ENCODE peak calls at places on chromosomes 2 and 18, in nine cellular contexts. M is astrocyte of the spinal cord; I is mucosa of descending colon; A is lung; L is left ventricle myocardium inferior; X is psoas muscle; B is PC-9; Z is brain microvascular endothelial cell; W is CD8-positive, alpha-beta T cell. R is an unnamed sample.

GRCh38 chr2:154697422-154698237 is 865 bp upstream of the KCNJ3 start:
- DNase-seq in L (no peak), B (no peak), M (no peak), Z (no peak), I (peak; percentile 47), A (no peak), W (no peak), X (no peak), R (no peak)

GRCh38 chr2:133780099-133780996 is 212.1 kb upstream of the NCKAP5 start:
- DNase-seq in Z (peak; percentile 94), B (peak; percentile 46), A (peak; percentile 49), M (peak; percentile 88), W (no peak), X (no peak), L (no peak), I (no peak), R (peak; percentile 18)

GRCh38 chr18:2111456-2111855 is 459.8 kb downstream of the METTL4 start:
- DNase-seq in A (no peak), I (no peak), M (peak; percentile 60), B (peak; percentile 39), L (no peak), X (no peak), Z (peak; percentile 22), W (no peak), R (no peak)

GRCh38 chr18:47883771-47884413 is 46.6 kb downstream of the SMAD2 start:
- DNase-seq in B (peak; percentile 49), M (peak; percentile 74), X (no peak), W (no peak), Z (peak; percentile 85), A (no peak), L (no peak), I (no peak), R (no peak)

GRCh38 chr2:120393456-120393855 is 47.5 kb downstream of the INHBB start:
- DNase-seq in B (no peak), I (no peak), X (peak; percentile 36), A (no peak), W (peak; percentile 25), L (no peak), M (no peak), Z (no peak), R (no peak)

GRCh38 chr18:42893991-42894390 is 221.5 kb downstream of the RIT2 start:
- DNase-seq in X (no peak), Z (no peak), I (no peak), M (no peak), B (no peak), W (no peak), L (no peak), A (no peak), R (no peak)

GRCh38 chr2:47688561-47688960 is 94.4 kb upstream of the MSH6 start:
- DNase-seq in L (no peak), B (peak; percentile 28), Z (peak; percentile 2), A (no peak), W (no peak), X (no peak), M (peak; percentile 11), I (no peak), R (peak; percentile 30)

GRCh38 chr18:3526421-3527354 is 76.7 kb downstream of the TGIF1 start:
- DNase-seq in B (no peak), Z (peak; percentile 57), A (no peak), X (no peak), W (no peak), L (no peak), I (no peak), M (peak; percentile 72), R (no peak)

GRCh38 chr2:191009541-191010374 is 4.2 kb downstream of the STAT1 start:
- DNase-seq in M (no peak), B (no peak), I (no peak), W (no peak), X (no peak), Z (no peak), L (no peak), A (no peak), R (no peak)

GRCh38 chr2:68908392-68908970 is 37.3 kb upstream of the BMP10 start:
- DNase-seq in X (peak; percentile 80), I (peak; percentile 81), A (peak; percentile 81), L (peak; percentile 56), B (peak; percentile 95), W (peak; percentile 86), Z (peak; percentile 33), M (peak; percentile 90), R (peak; percentile 95)

GRCh38 chr2:147311058-147311429 is 533.8 kb upstream of the ACVR2A start:
- DNase-seq in B (no peak), Z (no peak), X (no peak), A (no peak), I (peak; percentile 51), W (no peak), M (no peak), L (no peak), R (no peak)

GRCh38 chr2:101089419-101089818 is 61.8 kb downstream of the TBC1D8 start:
- DNase-seq in A (no peak), L (no peak), X (no peak), Z (no peak), M (no peak), W (no peak), B (no peak), I (no peak), R (peak; percentile 57)

GRCh38 chr18:3994061-3994687 is 460.9 kb downstream of the DLGAP1 start:
- DNase-seq in A (no peak), L (no peak), X (no peak), I (no peak), M (no peak), Z (no peak), B (no peak), W (no peak), R (no peak)

GRCh38 chr2:37652199-37652640 is 19.2 kb downstream of the CDC42EP3 start:
- DNase-seq in B (peak; percentile 88), X (no peak), Z (peak; percentile 79), W (no peak), L (no peak), I (no peak), A (no peak), M (peak; percentile 93), R (no peak)

GRCh38 chr2:182077451-182078142 is 91.9 kb downstream of the PPP1R1C start:
- DNase-seq in B (peak; percentile 76), I (peak; percentile 40), Z (peak; percentile 87), M (peak; percentile 93), A (peak; percentile 52), X (no peak), W (no peak), L (peak; percentile 17), R (peak; percentile 43)

GRCh38 chr2:97907667-97908066 is 88.1 kb downstream of the TMEM131 start:
- DNase-seq in I (no peak), W (no peak), M (no peak), B (no peak), Z (no peak), X (no peak), A (no peak), L (no peak), R (no peak)

GRCh38 chr2:207408086-207408794 is 121.5 kb upstream of the CREB1 start:
- DNase-seq in A (peak; percentile 51), X (no peak), M (peak; percentile 32), W (no peak), Z (no peak), B (peak; percentile 78), I (no peak), L (no peak), R (peak; percentile 64)

DNA sequence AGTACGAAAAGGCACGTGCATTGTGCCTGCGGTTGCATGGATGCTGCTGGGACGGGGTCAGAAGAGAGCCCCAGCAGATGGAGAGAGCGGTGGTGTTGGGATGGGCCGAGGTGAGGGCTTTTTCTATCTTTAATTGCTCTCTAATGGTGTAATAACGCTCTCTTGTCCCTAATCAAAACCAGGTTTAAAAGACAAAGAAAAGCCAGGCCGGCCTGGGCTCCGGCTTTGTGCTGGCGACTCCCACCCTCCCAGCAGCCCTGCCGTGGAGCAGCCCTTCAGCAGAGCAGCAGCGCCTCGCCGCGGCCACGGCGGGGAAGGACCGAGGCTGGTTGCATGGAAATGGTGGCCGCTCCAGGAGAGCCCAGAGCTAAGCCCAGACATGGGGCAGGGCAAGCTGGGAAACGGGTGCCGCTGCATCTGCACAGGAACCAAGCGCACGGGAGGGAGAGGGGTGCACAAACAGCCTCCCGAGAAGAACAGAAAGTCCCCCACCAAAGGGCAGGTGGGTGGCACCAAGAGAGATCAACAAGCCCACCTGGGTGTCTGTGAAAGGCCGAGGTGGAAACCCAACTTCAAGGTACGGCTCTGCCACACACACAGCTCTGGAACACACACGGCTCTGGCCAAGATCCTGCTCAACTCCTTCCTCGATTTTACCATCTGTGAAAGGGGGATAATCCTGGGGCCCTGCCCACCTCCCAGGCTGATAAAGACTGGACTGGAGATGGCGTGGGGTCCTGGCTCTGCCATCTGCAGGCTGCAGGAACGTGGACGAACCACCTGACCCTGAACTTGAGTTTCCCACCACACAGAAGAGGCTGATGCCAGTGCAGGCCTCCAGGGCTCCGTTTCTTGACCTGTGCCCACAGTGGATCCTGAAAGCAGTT is 15.0 kb downstream of the HS1BP3 start:
- DNase-seq in X (peak; percentile 92), B (peak; percentile 48), M (peak; percentile 82), Z (peak; percentile 61), W (no peak), I (peak; percentile 92), A (peak; percentile 85), L (peak; percentile 85), R (no peak)
- TF ChIP-seq CTCF in X (peak; percentile 98), B (peak; percentile 96), M (peak; percentile 96), Z (peak; percentile 97), W (peak; percentile 30), I (peak; percentile 84), A (peak; percentile 91), L (peak; percentile 97), R (peak; percentile 92)

DNA sequence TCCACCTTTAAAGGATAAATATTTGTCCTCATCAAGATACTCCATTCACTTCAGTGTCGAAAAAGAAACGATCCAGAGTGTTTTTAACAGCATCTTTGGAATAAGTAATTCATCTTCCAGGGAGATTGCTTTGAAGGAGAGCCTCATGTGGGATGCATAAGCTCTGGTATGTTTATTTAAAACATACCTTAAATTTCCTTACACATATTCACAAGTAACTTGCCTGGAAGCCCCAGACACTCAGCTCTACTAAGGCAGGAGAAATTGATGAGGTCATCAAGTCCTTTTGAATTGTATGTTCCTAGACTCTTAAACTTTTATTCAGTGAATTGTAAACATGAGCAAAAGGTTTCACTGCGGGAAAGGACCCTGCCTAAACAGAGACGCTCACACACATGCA is 103.0 kb downstream of the CDK15 start:
- DNase-seq in Z (peak; percentile 84), X (no peak), B (peak; percentile 37), L (no peak), A (no peak), M (peak; percentile 93), I (no peak), W (no peak), R (no peak)
- H3K4me3 ChIP-seq in Z (peak overlapping the region; percentile 32), X (no peak overlapping the region), B (no peak overlapping the region), L (no peak overlapping the region), A (no peak overlapping the region), M (no peak overlapping the region), I (no peak overlapping the region), W (no peak overlapping the region), R (no peak overlapping the region)

GRCh38 chr2:203097735-203098134 is 83.1 kb downstream of the NBEAL1 start:
- DNase-seq in W (no peak), M (no peak), Z (peak; percentile 3), B (no peak), L (no peak), A (no peak), X (no peak), I (no peak), R (no peak)
- TF ChIP-seq CTCF in W (peak; percentile 19), M (peak; percentile 32), Z (peak; percentile 48), B (peak; percentile 29), L (peak; percentile 46), A (no peak), X (peak; percentile 33), I (no peak), R (no peak)

DNA sequence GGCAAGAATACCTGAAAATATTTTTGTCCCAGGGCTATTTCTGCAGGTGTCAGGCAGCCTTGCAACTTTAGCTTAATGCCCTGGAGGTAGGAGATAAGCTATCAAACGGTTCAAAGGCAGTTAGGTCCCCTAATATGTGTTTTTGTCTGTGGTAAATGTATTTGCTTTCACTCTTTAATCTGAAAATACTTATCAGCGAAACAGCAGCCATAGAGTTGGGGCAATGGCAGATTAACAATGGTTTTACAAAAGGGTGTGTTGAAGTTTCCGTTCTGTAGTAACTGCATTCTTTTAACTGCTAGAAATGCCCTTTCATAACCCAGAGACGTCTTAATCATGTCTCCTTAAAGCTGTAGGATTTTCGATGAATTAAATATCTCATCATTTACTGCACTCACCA is 265.0 kb upstream of the TRIB2 start:
- DNase-seq in I (no peak), L (no peak), W (no peak), A (no peak), M (no peak), Z (peak; percentile 15), B (peak; percentile 71), X (no peak), R (no peak)
- H3K4me3 ChIP-seq in I (no peak overlapping the region), L (no peak overlapping the region), W (no peak overlapping the region), A (no peak overlapping the region), M (no peak overlapping the region), Z (no peak overlapping the region), B (peak overlapping the region; percentile 27), X (peak overlapping the region; percentile 31), R (no peak overlapping the region)